ENCODE peak calls at places on chromosomes 12 and 14, in six cellular contexts. G is HepG2; Y is CD8-positive, alpha-beta memory T cell; H is aorta; V is thoracic aorta; A is GM23248. L is an unnamed sample.

GRCh38 chr12:11580125-11580751 is 69.2 kb upstream of the ETV6 start:
- DNase-seq in G (no peak), Y (no peak), H (no peak), V (no peak), A (peak; percentile 94), L (peak; percentile 42)

GRCh38 chr12:124205405-124205804 is 89.5 kb upstream of the RFLNA start:
- DNase-seq in G (no peak), Y (no peak), H (no peak), V (no peak), A (no peak), L (no peak)

GRCh38 chr14:99730876-99731351 is 46.8 kb downstream of the CYP46A1 start:
- DNase-seq in G (no peak), Y (no peak), H (peak; percentile 78), V (no peak), A (no peak), L (peak; percentile 25)

GRCh38 chr14:95504135-95505029 is 12.1 kb downstream of the SYNE3 start:
- DNase-seq in G (no peak), Y (no peak), H (peak; percentile 54), V (no peak), A (peak; percentile 87), L (no peak)

GRCh38 chr12:15575797-15576560 is 213.2 kb downstream of the EPS8 start:
- DNase-seq in G (no peak), Y (no peak), H (no peak), V (no peak), A (no peak), L (no peak)

GRCh38 chr14:65019944-65020566 is 33.4 kb downstream of the FNTB start:
- DNase-seq in G (peak; percentile 85), Y (no peak), H (no peak), V (no peak), A (peak; percentile 84), L (no peak)

GRCh38 chr14:102220031-102220430 is 80.3 kb downstream of the WDR20 start:
- DNase-seq in G (no peak), Y (no peak), H (peak; percentile 44), V (no peak), A (no peak), L (no peak)

GRCh38 chr12:11896530-11896929 is 174.2 kb upstream of the BCL2L14 start:
- DNase-seq in G (no peak), Y (no peak), H (no peak), V (no peak), A (no peak), L (no peak)

GRCh38 chr12:125470838-125471775 is 405.9 kb downstream of the AACS start:
- DNase-seq in G (no peak), Y (no peak), H (no peak), V (no peak), A (no peak), L (no peak)

GRCh38 chr14:82704218-82704617 is 1170.6 kb upstream of the SEL1L start:
- DNase-seq in G (no peak), Y (no peak), H (no peak), V (no peak), A (no peak), L (no peak)

GRCh38 chr14:56532546-56532945 is 47.1 kb upstream of the TMEM260 start:
- DNase-seq in G (no peak), Y (no peak), H (no peak), V (no peak), A (no peak), L (no peak)

GRCh38 chr12:19431407-19432308 is 7.6 kb upstream of the AEBP2 start:
- DNase-seq in G (no peak), Y (no peak), H (no peak), V (no peak), A (peak; percentile 85), L (no peak)

GRCh38 chr12:107207931-107208515 is 114.7 kb upstream of the CRY1 start:
- DNase-seq in G (no peak), Y (no peak), H (no peak), V (no peak), A (peak; percentile 3), L (no peak)

DNA sequence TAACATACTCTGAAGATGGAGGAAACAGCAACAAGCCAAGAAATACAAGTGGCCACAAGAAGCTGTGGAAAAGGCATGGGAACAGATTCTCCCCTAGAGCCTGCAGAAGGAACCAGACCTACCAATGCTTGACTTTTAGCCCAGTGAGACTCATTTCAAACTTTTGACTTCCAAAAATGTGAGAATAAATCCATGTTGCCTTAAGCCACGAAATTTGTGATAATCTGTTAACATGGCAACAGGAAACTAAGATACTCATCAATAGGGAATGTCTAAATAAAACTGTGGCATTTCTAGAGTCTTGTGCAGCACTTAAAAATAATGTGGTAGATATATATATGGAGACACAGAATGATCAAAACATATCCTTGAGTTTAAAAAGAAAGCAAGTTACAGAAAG is 12.1 kb downstream of the HECTD4 start:
- DNase-seq in G (no peak), Y (no peak), H (no peak), V (no peak), A (peak; percentile 45), L (no peak)
- H3K4me1 ChIP-seq in G (peaks cover 37% of the 10 kb centered on the region), Y (no peaks in the 10 kb centered on the region), H (no peaks in the 10 kb centered on the region), V (no peaks in the 10 kb centered on the region), A (peaks cover 8% of the 10 kb centered on the region), L (peaks cover 28% of the 10 kb centered on the region)

GRCh38 chr14:71554323-71554722 is 377.9 kb upstream of the RGS6 start:
- DNase-seq in G (no peak), Y (no peak), H (no peak), V (no peak), A (no peak), L (no peak)
- H3K27ac ChIP-seq in G (no peak overlapping the region), Y (no peak overlapping the region), H (no peak overlapping the region), V (no peak overlapping the region), A (no peak overlapping the region), L (no peak overlapping the region)

GRCh38 chr12:108711486-108712163 is 19.7 kb downstream of the CORO1C start:
- DNase-seq in G (no peak), Y (no peak), H (no peak), V (no peak), A (peak; percentile 53), L (no peak)
- H3K4me1 ChIP-seq in G (peaks cover 6% of the 10 kb centered on the region), Y (no peaks in the 10 kb centered on the region), H (peaks cover 5% of the 10 kb centered on the region), V (peaks cover 33% of the 10 kb centered on the region), A (peaks cover 47% of the 10 kb centered on the region), L (peaks cover 38% of the 10 kb centered on the region)

GRCh38 chr14:89534896-89535615 is 118.0 kb upstream of the FOXN3 start:
- DNase-seq in G (no peak), Y (no peak), H (no peak), V (no peak), A (peak; percentile 23), L (no peak)
- H3K27ac ChIP-seq in G (no peak overlapping the region), Y (no peak overlapping the region), H (no peak overlapping the region), V (no peak overlapping the region), A (no peak overlapping the region), L (no peak overlapping the region)

DNA sequence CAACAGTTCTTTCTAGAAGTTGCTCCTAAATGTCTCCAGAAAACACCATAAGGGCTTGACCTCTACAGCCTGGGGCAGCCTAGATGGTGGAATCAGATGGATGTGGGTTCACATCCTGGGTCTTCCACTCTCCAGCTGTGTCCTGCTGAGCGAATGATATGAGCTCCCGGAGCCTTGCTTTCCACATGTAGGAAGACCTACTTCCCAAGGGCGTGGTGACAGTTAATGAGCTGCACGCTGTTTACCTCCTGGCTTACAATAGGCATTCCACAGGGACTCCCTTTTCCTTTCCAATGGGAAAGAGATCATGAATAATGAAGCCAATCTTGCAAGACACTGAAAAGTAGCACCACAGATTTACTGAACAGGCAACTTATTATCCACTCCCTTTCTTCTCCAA is 46.1 kb downstream of the TMTC1 start:
- DNase-seq in G (no peak), Y (no peak), H (no peak), V (no peak), A (no peak), L (no peak)
- H3K4me1 ChIP-seq in G (no peaks in the 10 kb centered on the region), Y (no peaks in the 10 kb centered on the region), H (peaks cover 8% of the 10 kb centered on the region), V (peaks cover 21% of the 10 kb centered on the region), A (peaks cover 51% of the 10 kb centered on the region), L (no peaks in the 10 kb centered on the region)

GRCh38 chr12:51126297-51126696 is 42.9 kb upstream of the CSRNP2 start:
- DNase-seq in G (no peak), Y (no peak), H (no peak), V (no peak), A (no peak), L (no peak)
- H3K27ac ChIP-seq in G (no peak overlapping the region), Y (no peak overlapping the region), H (no peak overlapping the region), V (no peak overlapping the region), A (no peak overlapping the region), L (no peak overlapping the region)

GRCh38 chr12:64172143-64172970 is 49.7 kb downstream of the KICS2 start:
- DNase-seq in G (no peak), Y (no peak), H (no peak), V (no peak), A (peak; percentile 36), L (no peak)
- H3K4me1 ChIP-seq in G (peaks cover 19% of the 10 kb centered on the region), Y (no peaks in the 10 kb centered on the region), H (no peaks in the 10 kb centered on the region), V (no peaks in the 10 kb centered on the region), A (peaks cover 47% of the 10 kb centered on the region), L (peaks cover 3% of the 10 kb centered on the region)

GRCh38 chr12:65493893-65494205 is 215.4 kb downstream of the MSRB3 start:
- DNase-seq in G (no peak), Y (no peak), H (no peak), V (no peak), A (no peak), L (no peak)
- H3K27ac ChIP-seq in G (no peak overlapping the region), Y (no peak overlapping the region), H (no peak overlapping the region), V (no peak overlapping the region), A (no peak overlapping the region), L (no peak overlapping the region)

DNA sequence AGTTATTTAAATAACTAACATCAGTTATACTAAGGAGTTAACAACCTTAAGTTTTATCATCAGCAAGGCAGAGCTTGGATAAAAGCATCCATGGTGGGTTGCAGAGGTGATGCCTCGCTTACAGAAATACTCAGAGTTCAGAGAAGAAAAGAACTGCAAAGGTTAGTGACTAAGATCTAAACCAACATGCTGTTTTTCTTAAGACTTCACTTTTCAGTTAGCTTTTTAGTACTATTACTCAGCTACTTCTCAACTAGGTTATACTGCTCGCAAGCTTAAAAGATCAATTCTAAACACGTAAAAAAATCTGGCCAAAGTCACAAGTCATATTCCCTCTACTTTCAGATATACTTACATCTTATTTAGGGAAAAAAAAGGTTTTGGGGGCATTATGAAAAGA is 2.8 kb downstream of the PPP1CC start:
- DNase-seq in G (no peak), Y (no peak), H (no peak), V (no peak), A (peak; percentile 48), L (no peak)
- H3K4me1 ChIP-seq in G (peaks cover 63% of the 10 kb centered on the region), Y (peaks cover 55% of the 10 kb centered on the region), H (no peaks in the 10 kb centered on the region), V (peaks cover 31% of the 10 kb centered on the region), A (peaks cover 55% of the 10 kb centered on the region), L (peaks cover 62% of the 10 kb centered on the region)